ENCODE peak calls at places on chromosomes 3 and 15, in nine cellular contexts. B is GM12865, K is Panc1, E is nephron progenitor cell, C is A549, F is choroid plexus epithelial cell, U is left ventricle myocardium inferior, W is PC-3, Z is AG04450. T is an unnamed sample.

GRCh38 chr3:44227622-44228021 is 14.1 kb upstream of the TOPAZ1 start:
- DNase-seq in Z (no peak), E (no peak), U (no peak), B (no peak), C (no peak), W (no peak), F (peak; percentile 24), K (no peak), T (no peak)

GRCh38 chr15:91694131-91694828 is 159.2 kb upstream of the SLCO3A1 start:
- DNase-seq in K (no peak), U (peak; percentile 39), C (no peak), B (no peak), E (no peak), W (no peak), Z (no peak), F (no peak), T (no peak)

GRCh38 chr3:48155122-48155521 is 33.1 kb downstream of the CDC25A start:
- DNase-seq in E (no peak), F (peak; percentile 59), W (peak; percentile 94), U (no peak), C (peak; percentile 36), K (no peak), B (no peak), Z (peak; percentile 48), T (no peak)

GRCh38 chr3:126525091-126525852 is 1.3 kb downstream of the CHST13 start:
- DNase-seq in K (no peak), F (no peak), U (no peak), W (no peak), Z (no peak), B (no peak), C (no peak), E (no peak), T (no peak)

GRCh38 chr3:171282041-171282440 is 178.2 kb downstream of the TNIK start:
- DNase-seq in C (no peak), E (no peak), U (no peak), K (no peak), F (peak; percentile 94), Z (no peak), B (no peak), W (no peak), T (peak; percentile 59)

GRCh38 chr15:66670698-66671580 is 31.1 kb upstream of the SMAD6 start:
- DNase-seq in E (peak; percentile 57), U (no peak), Z (no peak), F (no peak), C (peak; percentile 53), K (no peak), B (no peak), W (peak; percentile 81), T (no peak)

GRCh38 chr3:56744016-56744415 is 57.7 kb downstream of the ARHGEF3 start:
- DNase-seq in W (no peak), C (no peak), Z (no peak), F (no peak), U (no peak), B (no peak), E (no peak), K (no peak), T (no peak)

GRCh38 chr3:69294014-69294771 is 91.7 kb downstream of the FRMD4B start:
- DNase-seq in Z (no peak), K (no peak), E (no peak), C (peak; percentile 2), B (peak; percentile 70), U (no peak), F (peak; percentile 70), W (peak; percentile 64), T (no peak)

GRCh38 chr3:120625199-120625598 is 29.1 kb downstream of the NDUFB4 start:
- DNase-seq in C (no peak), F (no peak), E (no peak), U (no peak), K (no peak), W (no peak), Z (no peak), B (no peak), T (no peak)

GRCh38 chr3:185992801-185993467 is 55.1 kb upstream of the TRA2B start:
- DNase-seq in K (no peak), W (no peak), B (no peak), U (no peak), Z (peak; percentile 21), E (no peak), C (no peak), F (peak; percentile 86), T (no peak)

GRCh38 chr15:48641416-48641815 is 4.1 kb downstream of the FBN1 start:
- DNase-seq in B (peak; percentile 63), K (peak; percentile 10), W (peak; percentile 24), E (no peak), Z (no peak), F (peak; percentile 75), C (peak; percentile 9), U (no peak), T (no peak)

GRCh38 chr3:133895208-133896001 is at the start of gene RAB6B:
- DNase-seq in W (no peak), F (peak; percentile 44), U (peak; percentile 53), B (peak; percentile 21), E (peak; percentile 78), C (no peak), Z (no peak), K (no peak), T (no peak)

GRCh38 chr15:45136378-45136764 is 6.6 kb downstream of the DUOX1 start:
- DNase-seq in E (peak; percentile 41), C (no peak), W (no peak), F (no peak), Z (no peak), K (no peak), B (no peak), U (no peak), T (no peak)

GRCh38 chr3:107794664-107795443 is 272.1 kb downstream of the BBX start:
- DNase-seq in F (peak; percentile 30), E (no peak), C (peak; percentile 2), B (no peak), K (no peak), U (no peak), W (peak; percentile 30), Z (no peak), T (no peak)
- TF ChIP-seq CTCF in F (peak; percentile 47), E (no peak), C (peak; percentile 26), B (no peak), K (peak; percentile 56), U (peak; percentile 50), W (peak; percentile 55), Z (peak; percentile 37), T (peak; percentile 46)

GRCh38 chr15:99707481-99708270 is 25.6 kb downstream of the LYSMD4 start:
- DNase-seq in E (no peak), C (no peak), F (peak; percentile 48), W (peak; percentile 37), U (no peak), K (no peak), B (peak; percentile 44), Z (no peak), T (no peak)

GRCh38 chr15:99706557-99707303 is 26.5 kb downstream of the LYSMD4 start:
- DNase-seq in K (no peak), B (peak; percentile 59), E (no peak), F (peak; percentile 26), W (no peak), C (no peak), U (no peak), Z (no peak), T (no peak)

GRCh38 chr15:99702895-99703602 is 30.2 kb downstream of the LYSMD4 start:
- DNase-seq in Z (no peak), U (no peak), E (no peak), F (peak; percentile 69), C (no peak), K (no peak), W (no peak), B (no peak), T (no peak)

GRCh38 chr15:99704444-99704838 is 28.8 kb downstream of the LYSMD4 start:
- DNase-seq in F (peak; percentile 97), Z (peak; percentile 84), B (peak; percentile 89), W (peak; percentile 93), U (no peak), E (peak; percentile 28), K (peak; percentile 84), C (peak; percentile 90), T (peak; percentile 82)

GRCh38 chr15:99703603-99704443 is 29.4 kb downstream of the LYSMD4 start:
- DNase-seq in U (no peak), Z (peak; percentile 77), F (peak; percentile 96), B (peak; percentile 63), E (no peak), C (peak; percentile 81), W (peak; percentile 77), K (peak; percentile 82), T (peak; percentile 72)
- TF ChIP-seq CTCF in U (peak; percentile 78), Z (peak; percentile 78), F (peak; percentile 63), B (peak; percentile 11), E (no peak), C (peak; percentile 47), W (peak; percentile 66), K (peak; percentile 7), T (peak; percentile 59)

GRCh38 chr3:60948488-60948887 is 302.8 kb downstream of the FHIT start:
- DNase-seq in E (no peak), K (no peak), W (peak; percentile 64), U (no peak), C (no peak), B (no peak), F (peak; percentile 55), Z (no peak), T (no peak)
- TF ChIP-seq CTCF in E (no peak), K (no peak), W (peak; percentile 69), U (no peak), C (no peak), B (no peak), F (peak; percentile 52), Z (peak; percentile 50), T (peak; percentile 33)

GRCh38 chr3:28320981-28321380 is 27.5 kb upstream of the ZCWPW2 start:
- DNase-seq in E (no peak), F (no peak), C (no peak), Z (no peak), U (no peak), W (no peak), B (no peak), K (no peak), T (no peak)

GRCh38 chr3:28316226-28316625 is 32.3 kb upstream of the ZCWPW2 start:
- DNase-seq in K (no peak), Z (no peak), E (no peak), W (no peak), U (no peak), F (peak; percentile 37), B (no peak), C (no peak), T (no peak)

GRCh38 chr3:28315711-28316110 is 32.8 kb upstream of the ZCWPW2 start:
- DNase-seq in Z (no peak), E (no peak), F (no peak), U (no peak), C (no peak), W (no peak), K (no peak), B (no peak), T (no peak)

GRCh38 chr3:28322464-28322863 is 26.1 kb upstream of the ZCWPW2 start:
- DNase-seq in E (no peak), K (no peak), W (peak; percentile 24), B (no peak), F (peak; percentile 61), C (no peak), Z (no peak), U (no peak), T (no peak)

DNA sequence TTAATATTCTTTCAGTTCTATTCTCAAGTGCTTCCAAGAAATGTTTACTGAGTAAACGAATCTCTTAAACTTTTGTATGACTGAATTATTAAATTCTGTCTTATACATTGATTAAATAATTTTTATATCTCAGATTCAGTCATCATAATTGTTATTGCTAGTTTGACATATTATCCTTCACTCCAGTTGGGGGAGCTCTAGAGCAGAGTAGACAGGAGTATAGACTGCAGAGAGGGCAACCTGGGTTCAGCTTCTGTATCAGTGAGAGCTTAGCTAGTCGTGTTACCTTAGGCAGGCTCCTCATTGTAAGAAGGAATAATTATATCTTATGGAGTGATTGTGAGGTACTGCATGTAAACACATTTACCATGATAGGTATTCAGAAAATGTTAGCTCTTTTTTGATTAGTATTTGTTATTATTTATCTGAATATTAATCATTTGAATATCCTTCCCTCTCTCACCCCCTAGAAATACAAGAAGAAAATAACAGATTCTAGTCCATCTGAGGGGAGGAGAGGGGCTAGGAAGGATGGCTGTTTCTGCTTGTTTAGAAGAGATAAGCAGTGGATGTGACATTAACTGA is 31.0 kb upstream of the ZCWPW2 start:
- DNase-seq in U (no peak), B (peak; percentile 62), F (peak; percentile 75), Z (no peak), E (peak; percentile 20), W (peak; percentile 61), K (peak; percentile 10), C (peak; percentile 62), T (no peak)
- TF ChIP-seq CTCF in U (peak; percentile 62), B (peak; percentile 54), F (peak; percentile 78), Z (peak; percentile 65), E (peak; percentile 61), W (peak; percentile 78), K (peak; percentile 67), C (peak; percentile 64), T (peak; percentile 56)